ENCODE peak calls at places on chromosomes 5 and 9, in seven cellular contexts. Y, F, Q, O, R, N and P are unnamed samples.

GRCh38 chr9:2681981-2682380 is 35.3 kb upstream of the KCNV2 start:
- DNase-seq in Y (no peak), F (no peak), Q (no peak), O (no peak), R (no peak), N (no peak), P (no peak)

GRCh38 chr5:176665517-176665916 is 18.2 kb downstream of the TSPAN17 start:
- DNase-seq in Y (no peak), F (no peak), Q (no peak), O (no peak), R (no peak), N (no peak), P (no peak)

GRCh38 chr9:124371183-124371582 is 44.1 kb downstream of the PSMB7 start:
- DNase-seq in Y (no peak), F (peak; percentile 43), Q (no peak), O (no peak), R (no peak), N (no peak), P (no peak)

GRCh38 chr5:167688331-167688730 is 603.1 kb upstream of the WWC1 start:
- DNase-seq in Y (no peak), F (no peak), Q (no peak), O (no peak), R (peak; percentile 25), N (no peak), P (no peak)

GRCh38 chr5:82922086-82922734 is 155.0 kb downstream of the TMEM167A start:
- DNase-seq in Y (no peak), F (no peak), Q (no peak), O (no peak), R (no peak), N (no peak), P (no peak)

GRCh38 chr5:176491056-176491646 is 43.0 kb downstream of the FAF2 start:
- DNase-seq in Y (no peak), F (no peak), Q (no peak), O (no peak), R (no peak), N (no peak), P (no peak)

GRCh38 chr5:67454957-67455561 is 258.5 kb upstream of the CD180 start:
- DNase-seq in Y (no peak), F (no peak), Q (no peak), O (no peak), R (no peak), N (no peak), P (no peak)

GRCh38 chr9:35538361-35539234 is 48.7 kb downstream of the RUSC2 start:
- DNase-seq in Y (no peak), F (no peak), Q (peak; percentile 64), O (no peak), R (peak; percentile 56), N (no peak), P (no peak)

GRCh38 chr5:60299944-60300343 is 400.0 kb downstream of the DEPDC1B start:
- DNase-seq in Y (no peak), F (no peak), Q (no peak), O (no peak), R (no peak), N (no peak), P (no peak)

GRCh38 chr5:134463991-134464760 is 52.5 kb upstream of the CDKN2AIPNL start:
- DNase-seq in Y (no peak), F (no peak), Q (no peak), O (no peak), R (no peak), N (no peak), P (no peak)

GRCh38 chr5:32320576-32320975 is 7.8 kb upstream of the MTMR12 start:
- DNase-seq in Y (no peak), F (no peak), Q (no peak), O (no peak), R (no peak), N (no peak), P (no peak)

GRCh38 chr5:178205010-178205748 is 846 bp downstream of the HNRNPAB start:
- DNase-seq in Y (peak; percentile 63), F (peak; percentile 61), Q (peak; percentile 92), O (no peak), R (peak; percentile 70), N (peak; percentile 82), P (peak; percentile 67)

GRCh38 chr9:138020120-138020794 is 142.7 kb downstream of the CACNA1B start:
- DNase-seq in Y (no peak), F (no peak), Q (no peak), O (no peak), R (no peak), N (peak; percentile 9), P (no peak)

GRCh38 chr5:120150770-120151169 is 313.3 kb upstream of the PRR16 start:
- DNase-seq in Y (no peak), F (no peak), Q (no peak), O (no peak), R (no peak), N (no peak), P (no peak)

GRCh38 chr9:124368692-124369091 is 46.5 kb downstream of the PSMB7 start:
- DNase-seq in Y (no peak), F (no peak), Q (no peak), O (no peak), R (no peak), N (no peak), P (no peak)

GRCh38 chr5:139663207-139663606 is 15.1 kb downstream of the CXXC5 start:
- DNase-seq in Y (no peak), F (no peak), Q (no peak), O (no peak), R (no peak), N (no peak), P (no peak)

GRCh38 chr5:139663752-139664151 is 15.6 kb downstream of the CXXC5 start:
- DNase-seq in Y (no peak), F (no peak), Q (no peak), O (no peak), R (no peak), N (no peak), P (no peak)

GRCh38 chr5:139664727-139665351 is 16.7 kb downstream of the CXXC5 start:
- DNase-seq in Y (no peak), F (no peak), Q (no peak), O (no peak), R (no peak), N (no peak), P (no peak)

GRCh38 chr5:139665626-139666025 is 17.5 kb downstream of the CXXC5 start:
- DNase-seq in Y (no peak), F (no peak), Q (no peak), O (no peak), R (no peak), N (no peak), P (no peak)

GRCh38 chr5:139664273-139664693 is 16.1 kb downstream of the CXXC5 start:
- DNase-seq in Y (no peak), F (no peak), Q (no peak), O (no peak), R (no peak), N (no peak), P (no peak)
- H3K4me1 ChIP-seq in Y (peaks cover 32% of the 10 kb centered on the region), F (peaks cover 52% of the 10 kb centered on the region), Q (peaks cover 26% of the 10 kb centered on the region), O (peaks cover 85% of the 10 kb centered on the region), R (peaks cover 98% of the 10 kb centered on the region), N (no peaks in the 10 kb centered on the region), P (peaks cover 26% of the 10 kb centered on the region)

GRCh38 chr5:107524111-107524510 is 146.6 kb downstream of the EFNA5 start:
- DNase-seq in Y (no peak), F (no peak), Q (no peak), O (no peak), R (no peak), N (no peak), P (no peak)

GRCh38 chr5:107532182-107532878 is 138.4 kb downstream of the EFNA5 start:
- DNase-seq in Y (no peak), F (no peak), Q (no peak), O (no peak), R (no peak), N (no peak), P (no peak)

GRCh38 chr5:107533946-107534876 is 136.5 kb downstream of the EFNA5 start:
- DNase-seq in Y (no peak), F (no peak), Q (no peak), O (no peak), R (no peak), N (no peak), P (no peak)

GRCh38 chr5:107526263-107526937 is 144.3 kb downstream of the EFNA5 start:
- DNase-seq in Y (no peak), F (no peak), Q (no peak), O (no peak), R (no peak), N (no peak), P (no peak)

DNA sequence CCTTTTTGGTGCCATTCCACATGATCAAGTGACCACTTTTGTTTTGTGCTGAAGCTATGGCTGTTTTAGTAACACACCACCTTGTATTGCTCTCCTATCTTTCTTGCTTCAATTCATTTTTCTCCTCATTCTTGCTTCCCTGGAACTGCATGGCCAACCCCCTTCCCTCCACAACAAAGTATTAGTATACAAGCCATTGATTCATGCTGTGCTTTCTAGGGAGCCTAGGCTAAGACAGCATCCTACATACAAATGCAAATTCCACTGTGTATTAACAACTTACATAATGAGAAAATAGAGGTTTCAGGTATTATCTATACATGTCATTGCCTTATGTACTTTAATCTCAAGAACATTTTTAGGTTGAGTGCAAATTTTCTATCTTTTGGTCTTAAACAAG is 141.1 kb downstream of the EFNA5 start:
- DNase-seq in Y (no peak), F (no peak), Q (no peak), O (no peak), R (no peak), N (no peak), P (no peak)
- H3K4me3 ChIP-seq in Y (no peak overlapping the region), F (no peak overlapping the region), Q (no peak overlapping the region), O (no peak overlapping the region), R (no peak overlapping the region), N (no peak overlapping the region), P (no peak overlapping the region)

DNA sequence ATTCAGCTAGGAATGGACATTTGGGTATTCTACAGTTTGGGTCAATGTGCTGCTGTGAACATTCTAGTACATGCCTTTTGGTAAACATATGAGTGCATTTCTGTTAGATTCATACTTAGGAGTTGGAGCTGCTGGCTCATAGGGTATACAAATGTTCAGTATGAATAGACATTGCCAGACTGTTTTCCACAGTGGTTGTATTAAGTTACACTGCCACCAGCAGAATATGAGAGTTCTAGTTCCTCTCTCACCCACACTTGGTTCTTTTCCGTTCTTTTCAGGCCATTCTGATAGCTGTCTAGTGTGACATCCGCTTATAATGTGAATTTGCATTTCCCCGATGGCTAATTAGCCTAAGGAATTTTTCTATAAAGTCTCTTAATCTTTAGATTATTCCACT is 25.0 kb downstream of the STOM start:
- DNase-seq in Y (no peak), F (no peak), Q (no peak), O (no peak), R (no peak), N (no peak), P (no peak)
- H3K36me3 ChIP-seq in Y (peaks cover 30% of the 10 kb centered on the region), F (no peaks in the 10 kb centered on the region), Q (no peaks in the 10 kb centered on the region), O (no peaks in the 10 kb centered on the region), R (peaks cover 73% of the 10 kb centered on the region), N (no peaks in the 10 kb centered on the region), P (peaks cover 14% of the 10 kb centered on the region)

GRCh38 chr5:91125916-91126315 is 257.2 kb downstream of the ARRDC3 start:
- DNase-seq in Y (no peak), F (peak; percentile 55), Q (no peak), O (no peak), R (no peak), N (no peak), P (no peak)

GRCh38 chr5:91128604-91129003 is 254.5 kb downstream of the ARRDC3 start:
- DNase-seq in Y (no peak), F (no peak), Q (no peak), O (no peak), R (no peak), N (no peak), P (no peak)

GRCh38 chr5:91127682-91128081 is 255.4 kb downstream of the ARRDC3 start:
- DNase-seq in Y (no peak), F (no peak), Q (no peak), O (no peak), R (no peak), N (no peak), P (no peak)

GRCh38 chr5:91126448-91126847 is 256.7 kb downstream of the ARRDC3 start:
- DNase-seq in Y (no peak), F (no peak), Q (no peak), O (no peak), R (no peak), N (no peak), P (no peak)

GRCh38 chr5:91126888-91127287 is 256.2 kb downstream of the ARRDC3 start:
- DNase-seq in Y (no peak), F (no peak), Q (no peak), O (no peak), R (no peak), N (no peak), P (no peak)
- H3K4me1 ChIP-seq in Y (no peaks in the 10 kb centered on the region), F (peaks cover 16% of the 10 kb centered on the region), Q (peaks cover 31% of the 10 kb centered on the region), O (no peaks in the 10 kb centered on the region), R (peaks cover 81% of the 10 kb centered on the region), N (no peaks in the 10 kb centered on the region), P (no peaks in the 10 kb centered on the region)